ENCODE peak calls at places on chromosomes 1 and 21, in four cellular contexts. K, M, Q and W are unnamed samples.

GRCh38 chr1:107618539-107618938 is 346.4 kb downstream of the VAV3 start:
- DNase-seq in K (no peak), M (no peak), Q (no peak), W (no peak)

GRCh38 chr1:193569096-193569495 is 382.7 kb upstream of the B3GALT2 start:
- DNase-seq in K (no peak), M (no peak), Q (no peak), W (no peak)

GRCh38 chr1:231808990-231809389 is 182.4 kb downstream of the DISC1 start:
- DNase-seq in K (no peak), M (peak), Q (no peak), W (no peak)

GRCh38 chr21:45747233-45747766 is 103.8 kb downstream of the PCBP3 start:
- DNase-seq in K (no peak), M (no peak), Q (no peak), W (no peak)

GRCh38 chr1:235056937-235057336 is 71.7 kb downstream of the TOMM20 start:
- DNase-seq in K (no peak), M (peak), Q (no peak), W (peak)

GRCh38 chr1:101993703-101994102 is 3.0 kb downstream of the OLFM3 start:
- DNase-seq in K (no peak), M (no peak), Q (no peak), W (peak)

GRCh38 chr1:156081174-156082110 is 823 bp downstream of the MEX3A start:
- DNase-seq in K (no peak), M (no peak), Q (no peak), W (no peak)

GRCh38 chr1:63906053-63906704 is 132.4 kb downstream of the ROR1 start:
- DNase-seq in K (no peak), M (no peak), Q (no peak), W (no peak)

GRCh38 chr1:175129644-175129996 is 62.0 kb downstream of the TNN start:
- DNase-seq in K (no peak), M (no peak), Q (no peak), W (no peak)

GRCh38 chr1:147924813-147925212 is 3.4 kb upstream of the GPR89B start:
- DNase-seq in K (no peak), M (no peak), Q (no peak), W (no peak)

GRCh38 chr1:151993734-151994496 is at the start of gene S100A10:
- DNase-seq in K (peak), M (no peak), Q (no peak), W (no peak)

GRCh38 chr1:25095635-25096200 is 136.6 kb downstream of the SYF2 start:
- DNase-seq in K (no peak), M (no peak), Q (no peak), W (no peak)

GRCh38 chr1:81799939-81800740 is 594 bp upstream of the ADGRL2 start:
- DNase-seq in K (peak), M (no peak), Q (no peak), W (peak)

GRCh38 chr1:44713321-44713781 is 17.6 kb downstream of the RNU5D-1 start:
- DNase-seq in K (no peak), M (no peak), Q (no peak), W (no peak)

GRCh38 chr1:239084459-239085080 is 301.8 kb upstream of the CHRM3 start:
- DNase-seq in K (no peak), M (no peak), Q (no peak), W (no peak)

GRCh38 chr1:165629848-165630628 is 996 bp upstream of the MGST3 start:
- DNase-seq in K (no peak), M (peak), Q (no peak), W (no peak)

GRCh38 chr1:181083842-181084605 is 4.5 kb upstream of the IER5 start:
- DNase-seq in K (peak), M (peak), Q (no peak), W (peak)

GRCh38 chr1:232317336-232317735 is 312.6 kb downstream of the SIPA1L2 start:
- DNase-seq in K (no peak), M (no peak), Q (no peak), W (no peak)

GRCh38 chr1:54312874-54313316 is 93.3 kb downstream of the SSBP3 start:
- DNase-seq in K (peak), M (no peak), Q (no peak), W (peak)

GRCh38 chr1:203085528-203086406 is at the start of gene MYOG:
- DNase-seq in K (no peak), M (no peak), Q (no peak), W (no peak)

GRCh38 chr21:16040601-16041000 is 310.8 kb downstream of the USP25 start:
- DNase-seq in K (peak), M (no peak), Q (no peak), W (peak)

GRCh38 chr1:30706528-30706927 is 16.9 kb downstream of the MATN1 start:
- DNase-seq in K (no peak), M (no peak), Q (no peak), W (no peak)

GRCh38 chr1:243364330-243364729 is 108.5 kb downstream of the SDCCAG8 start:
- DNase-seq in K (no peak), M (no peak), Q (no peak), W (no peak)

GRCh38 chr21:46055863-46056281 is 42.0 kb upstream of the COL6A2 start:
- DNase-seq in K (no peak), M (no peak), Q (no peak), W (no peak)

GRCh38 chr21:27371065-27371464 is 404.2 kb upstream of the ADAMTS5 start:
- DNase-seq in K (no peak), M (no peak), Q (no peak), W (no peak)

GRCh38 chr1:24694380-24694843 is 50.8 kb upstream of the CLIC4 start:
- DNase-seq in K (no peak), M (peak), Q (peak), W (no peak)

GRCh38 chr1:158067651-158068050 is 74.2 kb downstream of the KIRREL1 start:
- DNase-seq in K (no peak), M (no peak), Q (no peak), W (no peak)

GRCh38 chr1:240528566-240528965 is 83.4 kb downstream of the GREM2 start:
- DNase-seq in K (no peak), M (no peak), Q (no peak), W (no peak)

GRCh38 chr1:169484683-169485426 is 889 bp downstream of the SLC19A2 start:
- DNase-seq in K (peak), M (peak), Q (no peak), W (peak)

GRCh38 chr1:22402336-22403053 is 49.2 kb upstream of the ZBTB40 start:
- DNase-seq in K (no peak), M (no peak), Q (no peak), W (no peak)

GRCh38 chr1:2941040-2941439 is 80.2 kb upstream of the ACTRT2 start:
- DNase-seq in K (no peak), M (no peak), Q (no peak), W (no peak)

GRCh38 chr1:42999308-42999707 is 40.6 kb upstream of the SLC2A1 start:
- DNase-seq in K (peak), M (no peak), Q (no peak), W (no peak)
- TF ChIP-seq CHD4 in K (no peak), M (no peak), Q (no peak), W (no peak)

GRCh38 chr1:89989099-89989498 is 5.8 kb upstream of the ZNF326 start:
- DNase-seq in K (no peak), M (no peak), Q (no peak), W (no peak)

GRCh38 chr1:89987170-89987819 is 7.6 kb upstream of the ZNF326 start:
- DNase-seq in K (peak), M (peak), Q (peak), W (peak)

GRCh38 chr1:89993541-89993940 is 1.4 kb upstream of the ZNF326 start:
- DNase-seq in K (no peak), M (no peak), Q (no peak), W (no peak)

GRCh38 chr1:89990976-89991831 is 3.7 kb upstream of the ZNF326 start:
- DNase-seq in K (no peak), M (no peak), Q (no peak), W (no peak)

GRCh38 chr1:89989791-89990190 is 5.1 kb upstream of the ZNF326 start:
- DNase-seq in K (peak), M (no peak), Q (no peak), W (no peak)
- TF ChIP-seq CHD4 in K (no peak), M (no peak), Q (no peak), W (no peak)

GRCh38 chr1:93448292-93448982 is 519 bp downstream of the FNBP1L start:
- DNase-seq in K (peak), M (peak), Q (no peak), W (peak)

GRCh38 chr1:93447481-93448291 is at the start of gene FNBP1L:
- DNase-seq in K (peak), M (peak), Q (no peak), W (peak)

GRCh38 chr1:93446837-93447451 is 974 bp upstream of the FNBP1L start:
- DNase-seq in K (peak), M (peak), Q (no peak), W (peak)

GRCh38 chr1:93450331-93450730 is 2.4 kb downstream of the FNBP1L start:
- DNase-seq in K (no peak), M (no peak), Q (no peak), W (no peak)

GRCh38 chr1:93448983-93449805 is 1.3 kb downstream of the FNBP1L start:
- DNase-seq in K (peak), M (no peak), Q (no peak), W (peak)
- TF ChIP-seq CHD4 in K (no peak), M (no peak), Q (no peak), W (no peak)

GRCh38 chr1:200793677-200794076 is 55.0 kb downstream of the CAMSAP2 start:
- DNase-seq in K (no peak), M (no peak), Q (no peak), W (no peak)
- TF ChIP-seq CHD4 in K (no peak), M (no peak), Q (no peak), W (no peak)

GRCh38 chr1:227240983-227241382 is 77.3 kb downstream of the CDC42BPA start:
- DNase-seq in K (no peak), M (no peak), Q (no peak), W (no peak)

GRCh38 chr1:227245613-227246320 is 72.5 kb downstream of the CDC42BPA start:
- DNase-seq in K (no peak), M (no peak), Q (no peak), W (no peak)

GRCh38 chr1:227242811-227243682 is 75.2 kb downstream of the CDC42BPA start:
- DNase-seq in K (peak), M (no peak), Q (no peak), W (no peak)

DNA sequence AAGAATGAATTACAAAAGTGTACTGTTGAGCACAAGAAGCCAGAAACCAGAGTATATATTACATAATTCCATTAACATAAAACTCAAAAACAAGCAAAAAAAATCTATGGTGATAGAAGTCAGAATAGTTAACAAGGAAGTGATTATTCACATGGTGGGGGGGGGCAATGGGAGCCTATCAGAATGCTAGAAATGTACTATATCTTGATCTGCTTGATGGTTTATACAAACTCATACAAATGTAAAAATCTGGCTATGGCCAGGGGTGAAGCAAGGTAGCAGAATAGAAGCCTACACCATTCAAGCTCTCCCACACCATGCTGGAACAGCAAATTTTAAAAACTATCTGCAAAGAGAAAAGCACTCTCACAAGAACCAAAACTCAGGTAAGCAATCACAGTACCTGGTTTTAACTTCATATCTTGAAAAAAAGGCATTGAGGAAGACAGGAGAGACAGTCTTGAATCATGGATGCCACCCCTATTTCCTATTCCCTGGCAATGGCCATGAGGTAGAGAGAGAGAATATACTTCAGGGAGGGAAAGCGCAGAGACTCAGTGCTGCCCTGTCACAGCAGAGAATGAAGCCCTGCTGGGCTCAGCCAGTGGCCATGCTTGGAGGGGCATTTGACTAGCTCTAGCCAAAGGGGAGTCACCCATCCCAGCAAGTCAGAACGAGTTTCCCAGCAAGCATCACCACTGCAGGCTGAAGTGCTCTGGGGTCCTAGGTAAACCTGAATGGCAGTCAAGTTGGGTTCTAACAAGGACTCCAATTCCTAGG is 73.8 kb downstream of the CDC42BPA start:
- DNase-seq in K (no peak), M (peak), Q (no peak), W (no peak)
- TF ChIP-seq CHD4 in K (no peak), M (no peak), Q (no peak), W (no peak)